ENCODE peak calls at places on chromosomes 4 and X, in four cellular contexts. R is GM12878, L is A549, W is SK-N-SH. S is an unnamed sample.
A peak's percentile ranks its signal among the peaks of the same experiment; 100 is the strongest.

GRCh38 chrX:132467029-132467428 is 21.8 kb downstream of the MBNL3 start:
- DNase-seq in R (no peak), L (no peak), W (no peak), S (no peak)

GRCh38 chrX:49070988-49071387 is 2.8 kb downstream of the PRAF2 start:
- DNase-seq in R (no peak), L (no peak), W (no peak), S (no peak)

GRCh38 chr4:52912608-52913007 is 50.5 kb downstream of the RASL11B start:
- DNase-seq in R (no peak), L (no peak), W (no peak), S (no peak)

GRCh38 chrX:1535241-1536041 is 1.5 kb downstream of the P2RY8 start:
- DNase-seq in R (peak; percentile 62), L (no peak), W (no peak), S (peak; percentile 85)

GRCh38 chr4:66568431-66568830 is 898.1 kb upstream of the EPHA5 start:
- DNase-seq in R (no peak), L (no peak), W (no peak), S (no peak)

GRCh38 chr4:101420661-101421060 is 73.3 kb upstream of the PPP3CA start:
- DNase-seq in R (no peak), L (no peak), W (no peak), S (no peak)

GRCh38 chr4:46886711-46887110 is 22.3 kb downstream of the COX7B2 start:
- DNase-seq in R (no peak), L (peak; percentile 11), W (no peak), S (no peak)

GRCh38 chrX:103554687-103555417 is 30.5 kb upstream of the TCEAL4 start:
- DNase-seq in R (no peak), L (no peak), W (peak; percentile 41), S (peak; percentile 0)

GRCh38 chr4:182258441-182259031 is 15.3 kb downstream of the TENM3 start:
- DNase-seq in R (no peak), L (no peak), W (no peak), S (no peak)

GRCh38 chr4:24770111-24770584 is 25.2 kb upstream of the SOD3 start:
- DNase-seq in R (peak; percentile 39), L (peak; percentile 1), W (no peak), S (no peak)

GRCh38 chrX:107712231-107713204 is 63.1 kb downstream of the TSC22D3 start:
- DNase-seq in R (no peak), L (no peak), W (no peak), S (no peak)

GRCh38 chrX:331145-331771 is 12.7 kb upstream of the GTPBP6 start:
- DNase-seq in R (no peak), L (no peak), W (peak; percentile 69), S (no peak)

GRCh38 chrX:108537005-108537404 is 97.4 kb downstream of the COL4A5 start:
- DNase-seq in R (no peak), L (peak; percentile 47), W (peak; percentile 21), S (peak; percentile 1)

GRCh38 chr4:188781655-188782054 is 642.4 kb downstream of the TRIML1 start:
- DNase-seq in R (no peak), L (peak; percentile 20), W (peak; percentile 16), S (no peak)
- TF ChIP-seq CTCF in R (no peak), L (peak; percentile 14), W (peak; percentile 51), S (no peak)

GRCh38 chr4:2285665-2286381 is 23.9 kb upstream of the MXD4 start:
- DNase-seq in R (no peak), L (no peak), W (no peak), S (no peak)
- TF ChIP-seq REST in R (no peak), L (no peak), W (no peak), S (no peak)

DNA sequence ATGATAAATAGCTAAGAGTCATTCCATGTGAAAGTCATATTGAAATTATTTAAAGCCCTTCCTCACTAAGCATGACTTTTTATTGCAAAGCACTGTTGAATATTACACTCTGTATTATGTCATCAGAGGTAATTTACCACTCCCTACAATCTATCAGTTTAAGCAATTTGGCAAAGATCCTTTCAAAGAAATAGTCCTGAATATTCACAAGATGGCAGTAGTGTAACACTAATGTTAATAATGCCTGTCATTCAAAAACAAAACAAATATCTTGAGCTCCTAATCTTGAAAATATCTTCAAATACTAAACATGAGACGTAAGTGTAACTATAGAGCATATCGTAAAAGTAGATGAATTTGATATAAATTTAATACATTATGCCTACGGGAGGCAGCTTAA is 208.6 kb upstream of the TECRL start:
- DNase-seq in R (no peak), L (peak; percentile 15), W (no peak), S (no peak)
- TF ChIP-seq CTCF in R (no peak), L (peak; percentile 29), W (peak; percentile 38), S (no peak)

GRCh38 chrX:13420545-13421183 is 100.8 kb upstream of the ATXN3L start:
- DNase-seq in R (no peak), L (no peak), W (no peak), S (no peak)

GRCh38 chrX:13415551-13415950 is 95.7 kb upstream of the ATXN3L start:
- DNase-seq in R (no peak), L (no peak), W (no peak), S (no peak)

GRCh38 chrX:13419276-13419675 is 99.4 kb upstream of the ATXN3L start:
- DNase-seq in R (no peak), L (no peak), W (no peak), S (no peak)

GRCh38 chrX:13419918-13420317 is 100.1 kb upstream of the ATXN3L start:
- DNase-seq in R (no peak), L (no peak), W (no peak), S (no peak)

DNA sequence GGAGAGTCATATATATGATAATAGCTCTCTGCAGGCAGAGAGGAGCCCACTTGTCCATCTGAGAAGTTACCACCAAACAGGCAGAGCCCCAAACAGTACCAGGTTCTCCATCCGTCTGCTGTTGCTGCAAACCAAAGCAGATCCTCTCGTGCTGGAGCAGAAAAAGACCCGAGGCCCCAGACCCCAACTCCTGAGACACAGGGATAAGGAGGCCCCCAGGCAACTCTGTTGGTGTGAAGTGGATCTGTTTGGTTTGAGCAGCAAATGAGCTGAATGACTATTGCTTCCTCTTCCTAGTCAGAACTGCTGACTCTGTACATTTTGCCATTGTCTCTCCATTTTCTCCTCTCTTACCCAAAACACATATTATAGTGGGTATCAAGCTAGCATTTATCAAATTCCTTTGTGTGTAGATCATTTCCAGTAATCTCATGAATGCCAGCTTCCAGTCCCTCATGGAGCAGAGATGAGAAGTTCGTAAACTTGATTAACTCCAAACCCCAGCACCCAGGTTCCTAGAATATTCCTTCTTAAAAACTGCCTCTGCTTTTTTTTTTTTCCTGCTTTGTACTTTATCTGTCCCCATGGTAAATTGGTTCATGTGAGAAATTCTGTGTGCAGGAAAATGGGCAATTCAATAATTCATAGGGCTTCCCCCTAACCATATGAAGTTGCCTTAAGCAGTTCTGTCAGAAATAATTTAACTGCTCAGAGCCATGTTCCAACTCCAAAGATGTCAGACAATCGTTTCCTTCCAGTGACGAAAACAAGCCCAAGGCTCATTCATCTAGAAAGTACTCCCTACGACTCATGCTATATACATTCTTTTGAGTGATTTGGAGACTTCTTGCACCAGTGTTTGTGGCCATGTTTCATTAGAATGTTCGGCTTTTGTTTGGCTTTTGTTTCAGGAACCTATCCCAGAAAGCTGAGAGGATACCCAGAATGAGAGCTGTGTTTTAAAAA is 98.6 kb upstream of the ATXN3L start:
- DNase-seq in R (no peak), L (peak; percentile 4), W (no peak), S (no peak)
- TF ChIP-seq REST in R (no peak), L (no peak), W (no peak), S (no peak)

DNA sequence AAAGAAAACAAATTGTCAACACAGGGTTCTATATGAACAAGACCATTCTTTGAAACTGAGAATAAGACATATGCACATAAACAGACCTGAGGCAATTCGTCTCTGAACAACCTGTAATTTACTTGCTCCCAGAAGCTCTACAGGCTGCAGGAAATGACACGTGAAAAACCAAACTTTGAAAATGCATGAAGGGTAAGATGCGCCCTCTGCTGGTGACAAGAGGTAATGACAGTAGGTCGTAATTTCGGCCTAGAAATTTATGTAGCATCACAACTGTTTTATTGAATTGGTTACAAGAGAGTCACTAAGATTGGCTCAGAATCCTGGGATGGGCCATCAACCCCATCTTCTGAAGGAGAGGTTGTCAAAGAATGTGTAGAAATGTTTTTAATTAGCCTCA is 276.5 kb downstream of the PPP4R3C start:
- DNase-seq in R (peak; percentile 0), L (peak; percentile 50), W (peak; percentile 18), S (peak; percentile 38)
- TF ChIP-seq CTCF in R (peak; percentile 83), L (peak; percentile 60), W (peak; percentile 90), S (peak; percentile 14)

GRCh38 chr4:68240618-68241017 is 4.9 kb downstream of the TMPRSS11B start:
- DNase-seq in R (no peak), L (no peak), W (no peak), S (no peak)
- TF ChIP-seq REST in R (no peak), L (no peak), W (no peak), S (no peak)

DNA sequence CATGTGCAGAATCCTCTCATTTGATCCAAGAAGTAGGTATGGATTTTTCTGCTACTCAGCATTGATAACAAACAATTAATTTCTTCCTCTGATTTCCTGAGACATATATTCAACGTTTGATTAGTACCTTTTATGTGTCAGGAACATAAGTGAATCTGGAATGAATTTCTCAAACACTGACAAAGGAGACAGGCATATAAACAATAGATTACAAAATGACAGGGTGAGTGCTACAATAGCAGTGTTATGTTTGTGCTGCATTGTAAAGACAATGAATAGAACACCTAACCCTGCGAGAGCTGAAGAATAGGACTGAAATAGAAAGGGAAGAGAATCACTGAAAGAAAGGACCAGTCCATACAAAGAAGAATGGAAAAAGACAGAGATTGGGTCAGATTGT is 52.9 kb downstream of the ARHGAP24 start:
- DNase-seq in R (no peak), L (no peak), W (no peak), S (no peak)
- TF ChIP-seq CTCF in R (no peak), L (no peak), W (no peak), S (no peak)